ENCODE peak calls at places on chromosomes 1 and 21, in six cellular contexts. One of them, this sample, is unnamed.

GRCh38 chr1:12148958-12149790 is 17.6 kb upstream of the TNFRSF1B start:
- DNase-seq in sigmoid colon: no peak
- DNase-seq in dorsolateral prefrontal cortex: no peak
- DNase-seq in fibroblast of lung: peak; percentile 61
- DNase-seq in tibial nerve: no peak
- DNase-seq in bronchial epithelial cell: no peak
- DNase-seq in this sample: no peak

GRCh38 chr1:211036701-211037494 is 97.0 kb downstream of the KCNH1 start:
- DNase-seq in sigmoid colon: no peak
- DNase-seq in dorsolateral prefrontal cortex: peak; percentile 39
- DNase-seq in fibroblast of lung: peak; percentile 58
- DNase-seq in tibial nerve: no peak
- DNase-seq in bronchial epithelial cell: peak; percentile 64
- DNase-seq in this sample: no peak

GRCh38 chr1:167905182-167905581 is 8.8 kb downstream of the ADCY10 start:
- DNase-seq in sigmoid colon: no peak
- DNase-seq in dorsolateral prefrontal cortex: no peak
- DNase-seq in fibroblast of lung: peak; percentile 74
- DNase-seq in tibial nerve: no peak
- DNase-seq in bronchial epithelial cell: no peak
- DNase-seq in this sample: no peak

GRCh38 chr1:24236170-24237045 is 49.3 kb upstream of the IFNLR1 start:
- DNase-seq in sigmoid colon: no peak
- DNase-seq in dorsolateral prefrontal cortex: no peak
- DNase-seq in fibroblast of lung: peak; percentile 65
- DNase-seq in tibial nerve: no peak
- DNase-seq in bronchial epithelial cell: peak; percentile 94
- DNase-seq in this sample: no peak

GRCh38 chr21:38244885-38245869 is 11.6 kb upstream of the KCNJ15 start:
- DNase-seq in sigmoid colon: no peak
- DNase-seq in dorsolateral prefrontal cortex: no peak
- DNase-seq in fibroblast of lung: peak; percentile 82
- DNase-seq in tibial nerve: no peak
- DNase-seq in bronchial epithelial cell: peak; percentile 99
- DNase-seq in this sample: no peak

GRCh38 chr1:2126331-2127180 is 68.0 kb downstream of the FAAP20 start:
- DNase-seq in sigmoid colon: no peak
- DNase-seq in dorsolateral prefrontal cortex: no peak
- DNase-seq in fibroblast of lung: no peak
- DNase-seq in tibial nerve: no peak
- DNase-seq in bronchial epithelial cell: no peak
- DNase-seq in this sample: peak; percentile 46

GRCh38 chr1:173862769-173863223 is 5.0 kb downstream of the GAS5 start:
- DNase-seq in sigmoid colon: no peak
- DNase-seq in dorsolateral prefrontal cortex: no peak
- DNase-seq in fibroblast of lung: no peak
- DNase-seq in tibial nerve: no peak
- DNase-seq in bronchial epithelial cell: no peak
- DNase-seq in this sample: no peak

GRCh38 chr1:30126839-30127238 is 596.5 kb downstream of the MATN1 start:
- DNase-seq in sigmoid colon: no peak
- DNase-seq in dorsolateral prefrontal cortex: no peak
- DNase-seq in fibroblast of lung: no peak
- DNase-seq in tibial nerve: no peak
- DNase-seq in bronchial epithelial cell: no peak
- DNase-seq in this sample: no peak

GRCh38 chr1:155253797-155254196 is 1.5 kb downstream of the ENTREP3 start:
- DNase-seq in sigmoid colon: no peak
- DNase-seq in dorsolateral prefrontal cortex: no peak
- DNase-seq in fibroblast of lung: no peak
- DNase-seq in tibial nerve: no peak
- DNase-seq in bronchial epithelial cell: no peak
- DNase-seq in this sample: no peak

GRCh38 chr1:177914603-177915002 is 55.3 kb downstream of the SEC16B start:
- DNase-seq in sigmoid colon: no peak
- DNase-seq in dorsolateral prefrontal cortex: no peak
- DNase-seq in fibroblast of lung: no peak
- DNase-seq in tibial nerve: no peak
- DNase-seq in bronchial epithelial cell: peak; percentile 76
- DNase-seq in this sample: no peak

GRCh38 chr1:202362212-202362611 is 13.7 kb downstream of the PPP1R12B start:
- DNase-seq in sigmoid colon: no peak
- DNase-seq in dorsolateral prefrontal cortex: no peak
- DNase-seq in fibroblast of lung: no peak
- DNase-seq in tibial nerve: no peak
- DNase-seq in bronchial epithelial cell: no peak
- DNase-seq in this sample: no peak

GRCh38 chr1:234845097-234845660 is 235.2 kb upstream of the IRF2BP2 start:
- DNase-seq in sigmoid colon: no peak
- DNase-seq in dorsolateral prefrontal cortex: no peak
- DNase-seq in fibroblast of lung: no peak
- DNase-seq in tibial nerve: no peak
- DNase-seq in bronchial epithelial cell: peak; percentile 40
- DNase-seq in this sample: no peak

GRCh38 chr1:209685835-209686234 is 10.6 kb downstream of the G0S2 start:
- DNase-seq in sigmoid colon: no peak
- DNase-seq in dorsolateral prefrontal cortex: no peak
- DNase-seq in fibroblast of lung: no peak
- DNase-seq in tibial nerve: no peak
- DNase-seq in bronchial epithelial cell: no peak
- DNase-seq in this sample: no peak

GRCh38 chr21:35079181-35079580 is 30.1 kb upstream of the RUNX1 start:
- DNase-seq in sigmoid colon: no peak
- DNase-seq in dorsolateral prefrontal cortex: no peak
- DNase-seq in fibroblast of lung: no peak
- DNase-seq in tibial nerve: no peak
- DNase-seq in bronchial epithelial cell: no peak
- DNase-seq in this sample: no peak

GRCh38 chr1:119674110-119674509 is 26.0 kb upstream of the ZNF697 start:
- DNase-seq in sigmoid colon: no peak
- DNase-seq in dorsolateral prefrontal cortex: no peak
- DNase-seq in fibroblast of lung: no peak
- DNase-seq in tibial nerve: no peak
- DNase-seq in bronchial epithelial cell: peak; percentile 92
- DNase-seq in this sample: no peak

GRCh38 chr1:214418380-214418779 is 133.0 kb downstream of the PTPN14 start:
- DNase-seq in sigmoid colon: no peak
- DNase-seq in dorsolateral prefrontal cortex: no peak
- DNase-seq in fibroblast of lung: peak; percentile 43
- DNase-seq in tibial nerve: no peak
- DNase-seq in bronchial epithelial cell: no peak
- DNase-seq in this sample: no peak

GRCh38 chr1:29279896-29280779 is 43.8 kb downstream of the PTPRU start:
- DNase-seq in sigmoid colon: no peak
- DNase-seq in dorsolateral prefrontal cortex: no peak
- DNase-seq in fibroblast of lung: no peak
- DNase-seq in tibial nerve: no peak
- DNase-seq in bronchial epithelial cell: no peak
- DNase-seq in this sample: no peak

GRCh38 chr1:150235436-150235851 is 468 bp downstream of the ANP32E start:
- DNase-seq in sigmoid colon: no peak
- DNase-seq in dorsolateral prefrontal cortex: no peak
- DNase-seq in fibroblast of lung: no peak
- DNase-seq in tibial nerve: no peak
- DNase-seq in bronchial epithelial cell: no peak
- DNase-seq in this sample: no peak

GRCh38 chr1:203797948-203798347 is 2.5 kb downstream of the ZBED6 start:
- DNase-seq in sigmoid colon: peak; percentile 69
- DNase-seq in dorsolateral prefrontal cortex: no peak
- DNase-seq in fibroblast of lung: no peak
- DNase-seq in tibial nerve: no peak
- DNase-seq in bronchial epithelial cell: peak; percentile 67
- DNase-seq in this sample: no peak

GRCh38 chr21:45577806-45578801 is 35.9 kb upstream of the SLC19A1 start:
- DNase-seq in sigmoid colon: peak; percentile 59
- DNase-seq in dorsolateral prefrontal cortex: peak; percentile 26
- DNase-seq in fibroblast of lung: no peak
- DNase-seq in tibial nerve: no peak
- DNase-seq in bronchial epithelial cell: no peak
- DNase-seq in this sample: no peak

GRCh38 chr21:45578811-45579381 is 36.7 kb upstream of the SLC19A1 start:
- DNase-seq in sigmoid colon: peak; percentile 54
- DNase-seq in dorsolateral prefrontal cortex: peak; percentile 14
- DNase-seq in fibroblast of lung: no peak
- DNase-seq in tibial nerve: no peak
- DNase-seq in bronchial epithelial cell: no peak
- DNase-seq in this sample: peak; percentile 70

GRCh38 chr21:45580181-45580575 is 37.9 kb upstream of the SLC19A1 start:
- DNase-seq in sigmoid colon: no peak
- DNase-seq in dorsolateral prefrontal cortex: peak; percentile 21
- DNase-seq in fibroblast of lung: no peak
- DNase-seq in tibial nerve: no peak
- DNase-seq in bronchial epithelial cell: no peak
- DNase-seq in this sample: no peak

GRCh38 chr21:45580576-45581321 is 38.5 kb upstream of the SLC19A1 start:
- DNase-seq in sigmoid colon: peak; percentile 41
- DNase-seq in dorsolateral prefrontal cortex: peak; percentile 16
- DNase-seq in fibroblast of lung: no peak
- DNase-seq in tibial nerve: no peak
- DNase-seq in bronchial epithelial cell: no peak
- DNase-seq in this sample: no peak

DNA sequence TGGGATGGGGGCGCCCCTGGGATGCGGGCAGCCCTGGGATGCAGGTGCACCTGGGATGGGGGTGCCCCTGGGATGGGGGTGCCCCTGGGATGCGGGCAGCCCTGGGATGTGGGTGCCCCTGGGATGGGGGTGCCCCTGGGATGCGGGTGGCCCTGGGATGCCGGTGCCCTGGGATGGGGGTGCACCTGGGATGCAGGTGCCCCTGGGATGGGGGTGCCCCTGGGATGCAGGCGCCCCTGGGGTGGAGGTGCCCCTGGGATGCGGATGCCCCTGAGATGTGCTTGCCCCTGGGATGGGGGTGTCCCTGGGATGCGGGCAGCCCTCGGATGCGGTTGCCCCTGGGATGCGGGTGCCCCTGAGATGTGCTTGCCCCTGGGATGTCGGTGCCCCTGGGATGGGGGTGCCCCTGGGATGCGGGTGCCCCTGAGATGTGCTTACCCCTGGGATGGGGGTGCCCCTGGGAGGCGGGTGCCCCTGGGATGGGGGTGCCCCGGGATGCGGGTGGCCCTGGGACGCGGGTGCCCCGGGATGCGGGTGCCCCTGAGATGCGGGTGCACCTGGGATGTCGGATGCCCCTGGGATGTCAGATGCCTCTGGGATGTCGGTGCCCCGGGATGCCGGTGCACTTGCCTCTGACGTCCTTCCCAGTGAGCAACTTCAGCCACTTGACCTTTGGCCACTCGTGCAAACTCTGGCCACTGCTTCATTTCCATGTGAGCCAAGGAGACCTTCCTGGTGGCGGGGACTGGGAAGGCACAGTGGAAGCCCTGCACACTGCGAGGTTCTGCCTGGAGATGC is 37.3 kb upstream of the SLC19A1 start:
- DNase-seq in sigmoid colon: peak; percentile 61
- DNase-seq in dorsolateral prefrontal cortex: peak; percentile 23
- DNase-seq in fibroblast of lung: no peak
- DNase-seq in tibial nerve: no peak
- DNase-seq in bronchial epithelial cell: no peak
- DNase-seq in this sample: no peak
- H3K4me3 ChIP-seq in sigmoid colon: no peak overlapping the region
- H3K4me3 ChIP-seq in dorsolateral prefrontal cortex: no peak overlapping the region
- H3K4me3 ChIP-seq in fibroblast of lung: no peak overlapping the region
- H3K4me3 ChIP-seq in tibial nerve: no peak overlapping the region
- H3K4me3 ChIP-seq in bronchial epithelial cell: no peak overlapping the region
- H3K4me3 ChIP-seq in this sample: no peak overlapping the region

DNA sequence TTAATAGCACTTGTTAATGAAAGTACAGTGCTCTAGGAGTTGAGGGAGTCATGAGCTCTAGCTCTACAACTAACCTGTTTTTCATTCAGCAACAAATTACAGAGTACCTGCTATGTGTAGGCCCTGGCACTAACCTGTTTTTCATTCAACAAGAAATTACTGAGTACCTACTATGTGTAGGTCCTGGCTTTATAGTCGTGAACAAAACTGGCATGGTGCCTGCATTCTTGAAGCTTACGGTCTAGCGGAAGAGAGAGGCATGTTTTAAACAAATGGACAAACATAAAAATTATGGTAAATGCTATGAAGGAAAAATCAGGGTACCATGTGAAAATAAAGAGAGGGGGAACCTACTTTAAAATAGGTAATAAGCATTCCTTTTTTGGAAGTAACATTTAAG is 2.2 kb upstream of the UBAP2L start:
- DNase-seq in sigmoid colon: no peak
- DNase-seq in dorsolateral prefrontal cortex: no peak
- DNase-seq in fibroblast of lung: no peak
- DNase-seq in tibial nerve: no peak
- DNase-seq in bronchial epithelial cell: no peak
- DNase-seq in this sample: no peak
- H3K4me3 ChIP-seq in sigmoid colon: no peak overlapping the region
- H3K4me3 ChIP-seq in dorsolateral prefrontal cortex: no peak overlapping the region
- H3K4me3 ChIP-seq in fibroblast of lung: peak overlapping the region; percentile 79
- H3K4me3 ChIP-seq in tibial nerve: no peak overlapping the region
- H3K4me3 ChIP-seq in bronchial epithelial cell: no peak overlapping the region
- H3K4me3 ChIP-seq in this sample: no peak overlapping the region

DNA sequence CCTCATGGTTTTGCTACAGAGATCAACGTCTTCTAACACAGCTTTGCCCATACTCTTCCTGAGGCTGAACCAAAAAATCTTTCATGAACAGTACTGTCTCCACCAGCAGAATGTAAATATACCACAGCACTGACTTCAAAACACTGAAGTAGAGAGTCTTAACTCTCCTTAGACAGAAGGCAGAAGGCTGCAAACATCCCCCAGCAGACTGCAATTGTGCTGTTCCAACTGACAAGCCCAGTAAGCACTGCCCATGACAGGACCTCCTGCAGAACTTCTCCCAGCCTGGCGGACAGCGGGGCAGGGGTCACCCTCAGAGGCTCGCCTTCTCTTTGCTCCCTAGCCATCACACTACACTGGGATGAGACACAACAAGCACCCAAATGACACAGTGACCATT is 218.7 kb downstream of the RERE start:
- DNase-seq in sigmoid colon: no peak
- DNase-seq in dorsolateral prefrontal cortex: no peak
- DNase-seq in fibroblast of lung: peak; percentile 43
- DNase-seq in tibial nerve: no peak
- DNase-seq in bronchial epithelial cell: no peak
- DNase-seq in this sample: no peak
- H3K4me3 ChIP-seq in sigmoid colon: no peak overlapping the region
- H3K4me3 ChIP-seq in dorsolateral prefrontal cortex: no peak overlapping the region
- H3K4me3 ChIP-seq in fibroblast of lung: peak overlapping the region; percentile 0
- H3K4me3 ChIP-seq in tibial nerve: no peak overlapping the region
- H3K4me3 ChIP-seq in bronchial epithelial cell: no peak overlapping the region
- H3K4me3 ChIP-seq in this sample: no peak overlapping the region

DNA sequence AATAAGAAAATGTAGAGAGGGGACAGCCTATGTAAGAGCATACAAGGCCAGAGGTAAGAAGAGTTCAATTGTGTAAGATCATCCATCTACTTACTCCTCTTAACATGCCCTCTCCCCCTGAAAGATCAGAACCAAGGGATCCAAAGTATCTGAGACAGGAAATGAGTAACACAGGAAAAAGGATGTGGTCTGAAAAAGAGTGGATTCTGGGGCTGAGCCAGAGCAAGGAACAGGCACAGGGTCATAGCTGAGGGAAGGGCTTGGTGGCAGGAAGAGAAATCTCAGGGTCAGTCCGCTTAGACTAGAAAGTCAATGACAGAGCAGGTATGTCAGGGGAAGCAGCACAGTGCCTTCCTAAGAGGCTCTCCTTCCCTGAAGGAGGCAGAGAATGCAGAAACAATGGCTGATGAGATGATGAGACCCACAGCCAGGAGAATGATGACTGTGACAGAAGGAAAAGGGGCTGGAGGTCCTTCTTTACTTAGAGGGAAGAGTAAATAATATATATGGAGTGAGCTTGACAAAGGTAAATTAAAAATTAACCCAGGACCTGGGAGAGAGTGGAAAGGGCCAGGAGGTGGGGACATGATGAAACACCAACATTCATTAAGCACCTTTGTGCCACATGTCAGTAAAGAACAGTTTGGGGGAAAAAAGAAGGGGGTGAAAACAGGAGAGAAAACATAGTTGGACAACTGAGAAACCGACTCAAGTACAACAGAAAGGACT is 26.2 kb upstream of the A3GALT2 start:
- DNase-seq in sigmoid colon: peak; percentile 88
- DNase-seq in dorsolateral prefrontal cortex: no peak
- DNase-seq in fibroblast of lung: peak; percentile 92
- DNase-seq in tibial nerve: no peak
- DNase-seq in bronchial epithelial cell: peak; percentile 93
- DNase-seq in this sample: peak; percentile 76
- H3K4me3 ChIP-seq in sigmoid colon: peak overlapping the region; percentile 67
- H3K4me3 ChIP-seq in dorsolateral prefrontal cortex: peak overlapping the region; percentile 84
- H3K4me3 ChIP-seq in fibroblast of lung: peak overlapping the region; percentile 84
- H3K4me3 ChIP-seq in tibial nerve: peak overlapping the region; percentile 99
- H3K4me3 ChIP-seq in bronchial epithelial cell: peak overlapping the region; percentile 79
- H3K4me3 ChIP-seq in this sample: peak overlapping the region; percentile 96

This sample was measured in aorta.